ENCODE peak calls at places on chromosomes 7 and 10, in five cellular contexts. One of them, this sample, is unnamed.

GRCh38 chr7:28225581-28225980 is 45.0 kb upstream of the JAZF1 start:
- DNase-seq in IMR-90: no peak
- DNase-seq in GM12878: no peak
- DNase-seq in A549: no peak
- DNase-seq in SK-N-SH: peak
- DNase-seq in this sample: no peak

GRCh38 chr10:32793033-32793432 is 165.0 kb downstream of the ITGB1 start:
- DNase-seq in IMR-90: no peak
- DNase-seq in GM12878: no peak
- DNase-seq in SK-N-SH: no peak
- DNase-seq in A549: no peak
- DNase-seq in this sample: no peak

GRCh38 chr7:35519971-35520809 is 174.7 kb downstream of the HERPUD2 start:
- DNase-seq in GM12878: peak
- DNase-seq in A549: peak
- DNase-seq in IMR-90: peak
- DNase-seq in SK-N-SH: peak
- DNase-seq in this sample: peak

GRCh38 chr7:84236398-84236797 is 41.8 kb upstream of the SEMA3A start:
- DNase-seq in A549: no peak
- DNase-seq in GM12878: no peak
- DNase-seq in SK-N-SH: no peak
- DNase-seq in IMR-90: peak
- DNase-seq in this sample: no peak

GRCh38 chr10:24925799-24926198 is 26.6 kb downstream of the PRTFDC1 start:
- DNase-seq in GM12878: no peak
- DNase-seq in SK-N-SH: no peak
- DNase-seq in IMR-90: no peak
- DNase-seq in A549: no peak
- DNase-seq in this sample: no peak

GRCh38 chr10:66680886-66681285 is 244.9 kb upstream of the LRRTM3 start:
- DNase-seq in GM12878: no peak
- DNase-seq in IMR-90: peak
- DNase-seq in A549: no peak
- DNase-seq in SK-N-SH: no peak
- DNase-seq in this sample: no peak

GRCh38 chr10:30990351-30990750 is 41.3 kb downstream of the ZNF438 start:
- DNase-seq in IMR-90: no peak
- DNase-seq in A549: no peak
- DNase-seq in GM12878: no peak
- DNase-seq in SK-N-SH: no peak
- DNase-seq in this sample: no peak

GRCh38 chr7:18151419-18151818 is 123.8 kb upstream of the PRPS1L1 start:
- DNase-seq in SK-N-SH: peak
- DNase-seq in GM12878: no peak
- DNase-seq in IMR-90: no peak
- DNase-seq in A549: peak
- DNase-seq in this sample: no peak

GRCh38 chr10:34615770-34616169 is 199.3 kb downstream of the PARD3 start:
- DNase-seq in A549: no peak
- DNase-seq in SK-N-SH: no peak
- DNase-seq in IMR-90: peak
- DNase-seq in GM12878: no peak
- DNase-seq in this sample: no peak

GRCh38 chr10:80633383-80633860 is 95.7 kb downstream of the SH2D4B start:
- DNase-seq in A549: no peak
- DNase-seq in SK-N-SH: no peak
- DNase-seq in GM12878: no peak
- DNase-seq in IMR-90: no peak
- DNase-seq in this sample: no peak

GRCh38 chr7:107024906-107025305 is 19.6 kb upstream of the PRKAR2B start:
- DNase-seq in IMR-90: no peak
- DNase-seq in A549: no peak
- DNase-seq in GM12878: no peak
- DNase-seq in SK-N-SH: no peak
- DNase-seq in this sample: no peak

GRCh38 chr7:107021600-107021999 is 22.9 kb upstream of the PRKAR2B start:
- DNase-seq in A549: no peak
- DNase-seq in GM12878: no peak
- DNase-seq in SK-N-SH: no peak
- DNase-seq in IMR-90: no peak
- DNase-seq in this sample: no peak

GRCh38 chr7:107020400-107020799 is 24.1 kb upstream of the PRKAR2B start:
- DNase-seq in SK-N-SH: no peak
- DNase-seq in GM12878: no peak
- DNase-seq in A549: no peak
- DNase-seq in IMR-90: no peak
- DNase-seq in this sample: no peak

GRCh38 chr7:107025449-107026103 is 18.9 kb upstream of the PRKAR2B start:
- DNase-seq in GM12878: no peak
- DNase-seq in A549: peak
- DNase-seq in SK-N-SH: no peak
- DNase-seq in IMR-90: peak
- DNase-seq in this sample: peak

DNA sequence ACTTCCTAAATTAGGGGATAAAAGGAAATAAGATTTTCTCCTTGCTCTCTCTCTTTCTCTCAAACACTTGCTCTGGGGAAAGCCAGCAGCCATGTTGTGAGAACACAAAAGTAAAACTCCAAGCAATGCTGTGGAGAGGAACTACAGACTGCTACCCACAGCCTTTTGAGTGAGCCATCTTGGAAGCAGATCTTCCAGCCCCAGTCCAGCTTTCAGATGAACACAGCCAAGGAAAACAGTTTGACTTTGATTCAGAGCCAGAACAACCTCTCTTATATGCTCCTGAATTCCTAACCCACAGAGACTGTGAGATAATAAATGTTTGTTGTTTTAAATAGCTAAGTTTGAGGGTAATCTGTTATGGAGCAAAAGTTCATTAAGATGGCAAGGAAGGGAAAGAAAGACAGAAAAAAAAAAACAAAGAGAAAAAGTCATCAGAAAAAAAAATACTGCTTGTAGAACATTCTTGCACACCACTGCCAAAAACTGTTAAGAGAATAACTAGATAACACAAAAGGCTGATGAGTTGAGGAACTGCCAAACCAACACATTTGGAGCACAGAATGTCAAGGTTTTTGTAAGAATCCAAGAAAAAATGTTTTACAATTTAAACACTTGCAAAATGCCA is 20.9 kb upstream of the PRKAR2B start:
- DNase-seq in IMR-90: no peak
- DNase-seq in SK-N-SH: no peak
- DNase-seq in A549: no peak
- DNase-seq in GM12878: no peak
- DNase-seq in this sample: no peak
- TF ChIP-seq RCOR1 in IMR-90: no peak
- TF ChIP-seq RCOR1 in SK-N-SH: no peak
- TF ChIP-seq RCOR1 in A549: no peak
- TF ChIP-seq RCOR1 in GM12878: no peak
- TF ChIP-seq RCOR1 in this sample: no peak

DNA sequence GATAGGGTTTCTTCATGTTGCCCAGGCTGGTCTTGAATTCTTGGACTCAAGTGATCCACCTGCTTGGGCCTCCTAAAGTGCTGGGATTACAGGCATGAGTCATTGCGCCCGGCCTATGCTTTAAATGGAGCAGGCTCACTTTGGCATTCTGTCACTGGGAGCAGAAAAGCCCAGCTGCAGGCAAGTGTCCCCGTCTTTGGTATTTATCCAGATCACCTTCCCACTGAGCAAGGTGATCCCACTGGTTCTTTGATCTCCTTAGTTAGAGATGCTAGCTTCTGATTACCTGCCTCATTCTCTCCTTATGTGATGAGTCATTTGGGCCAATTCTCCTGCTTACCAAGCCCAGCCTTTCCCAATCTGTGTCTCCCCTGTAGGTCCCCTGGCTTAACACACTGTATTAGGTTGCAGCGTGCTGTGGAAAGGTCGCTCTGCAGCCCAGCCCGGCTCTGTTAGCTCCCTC is 39.3 kb downstream of the SPDYE5 start:
- DNase-seq in IMR-90: peak
- DNase-seq in GM12878: no peak
- DNase-seq in SK-N-SH: no peak
- DNase-seq in A549: no peak
- DNase-seq in this sample: no peak
- TF ChIP-seq RCOR1 in IMR-90: no peak
- TF ChIP-seq RCOR1 in GM12878: no peak
- TF ChIP-seq RCOR1 in SK-N-SH: no peak
- TF ChIP-seq RCOR1 in A549: no peak
- TF ChIP-seq RCOR1 in this sample: no peak

GRCh38 chr7:130281227-130281626 is 11.7 kb upstream of the CPA4 start:
- DNase-seq in GM12878: no peak
- DNase-seq in SK-N-SH: no peak
- DNase-seq in IMR-90: peak
- DNase-seq in A549: no peak
- DNase-seq in this sample: no peak
- TF ChIP-seq RCOR1 in GM12878: no peak
- TF ChIP-seq RCOR1 in SK-N-SH: no peak
- TF ChIP-seq RCOR1 in IMR-90: no peak
- TF ChIP-seq RCOR1 in A549: no peak
- TF ChIP-seq RCOR1 in this sample: no peak

GRCh38 chr10:63487990-63488389 is 22.2 kb upstream of the JMJD1C start:
- DNase-seq in A549: no peak
- DNase-seq in SK-N-SH: no peak
- DNase-seq in IMR-90: no peak
- DNase-seq in GM12878: no peak
- DNase-seq in this sample: no peak

GRCh38 chr10:63492788-63493403 is 27.1 kb upstream of the JMJD1C start:
- DNase-seq in SK-N-SH: no peak
- DNase-seq in GM12878: no peak
- DNase-seq in A549: no peak
- DNase-seq in IMR-90: no peak
- DNase-seq in this sample: no peak

GRCh38 chr10:63494951-63495350 is 26.2 kb upstream of the REEP3 start:
- DNase-seq in GM12878: no peak
- DNase-seq in SK-N-SH: no peak
- DNase-seq in IMR-90: no peak
- DNase-seq in A549: no peak
- DNase-seq in this sample: no peak

GRCh38 chr10:63491558-63492316 is 26.0 kb upstream of the JMJD1C start:
- DNase-seq in GM12878: no peak
- DNase-seq in A549: no peak
- DNase-seq in IMR-90: peak
- DNase-seq in SK-N-SH: no peak
- DNase-seq in this sample: no peak

GRCh38 chr10:63489838-63490237 is 24.1 kb upstream of the JMJD1C start:
- DNase-seq in SK-N-SH: no peak
- DNase-seq in A549: no peak
- DNase-seq in GM12878: no peak
- DNase-seq in IMR-90: no peak
- DNase-seq in this sample: no peak
- TF ChIP-seq RCOR1 in SK-N-SH: no peak
- TF ChIP-seq RCOR1 in A549: no peak
- TF ChIP-seq RCOR1 in GM12878: no peak
- TF ChIP-seq RCOR1 in IMR-90: no peak
- TF ChIP-seq RCOR1 in this sample: no peak

GRCh38 chr7:3267928-3268690 is 32.9 kb upstream of the SDK1 start:
- DNase-seq in GM12878: no peak
- DNase-seq in A549: peak
- DNase-seq in SK-N-SH: no peak
- DNase-seq in IMR-90: peak
- DNase-seq in this sample: no peak
- TF ChIP-seq RCOR1 in GM12878: no peak
- TF ChIP-seq RCOR1 in A549: no peak
- TF ChIP-seq RCOR1 in SK-N-SH: no peak
- TF ChIP-seq RCOR1 in IMR-90: no peak
- TF ChIP-seq RCOR1 in this sample: no peak

GRCh38 chr7:142805350-142806020 is 34.7 kb downstream of the PRSS2 start:
- DNase-seq in GM12878: no peak
- DNase-seq in A549: no peak
- DNase-seq in SK-N-SH: no peak
- DNase-seq in IMR-90: no peak
- DNase-seq in this sample: no peak

GRCh38 chr7:142803901-142804300 is 33.1 kb downstream of the PRSS2 start:
- DNase-seq in A549: no peak
- DNase-seq in GM12878: no peak
- DNase-seq in SK-N-SH: no peak
- DNase-seq in IMR-90: no peak
- DNase-seq in this sample: no peak

GRCh38 chr7:142806021-142806353 is 35.2 kb downstream of the PRSS2 start:
- DNase-seq in IMR-90: no peak
- DNase-seq in SK-N-SH: no peak
- DNase-seq in GM12878: no peak
- DNase-seq in A549: no peak
- DNase-seq in this sample: no peak

GRCh38 chr7:142806957-142807356 is 36.2 kb downstream of the PRSS2 start:
- DNase-seq in IMR-90: no peak
- DNase-seq in A549: no peak
- DNase-seq in GM12878: no peak
- DNase-seq in SK-N-SH: no peak
- DNase-seq in this sample: no peak

DNA sequence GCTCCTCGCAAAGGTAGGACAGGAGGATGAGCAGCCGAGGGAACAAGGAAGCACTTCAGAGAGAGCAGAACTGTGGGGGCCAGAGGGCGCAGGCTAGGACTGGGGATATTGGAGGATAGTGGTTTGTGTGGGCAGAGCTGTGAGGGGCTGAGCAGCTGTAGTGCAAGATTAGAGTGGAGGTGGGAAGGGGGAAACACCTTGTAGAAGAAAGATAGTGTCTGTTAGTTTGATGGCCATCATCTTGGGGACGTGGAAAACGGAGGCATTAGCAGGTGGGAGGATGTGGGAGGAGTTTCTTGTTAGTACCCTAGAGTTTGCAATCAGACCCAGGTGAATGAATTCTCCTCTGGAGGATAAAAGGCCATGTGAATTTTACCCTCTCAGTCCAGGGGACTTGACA is 33.9 kb downstream of the PRSS2 start:
- DNase-seq in IMR-90: no peak
- DNase-seq in SK-N-SH: no peak
- DNase-seq in A549: no peak
- DNase-seq in GM12878: no peak
- DNase-seq in this sample: peak
- TF ChIP-seq RCOR1 in IMR-90: no peak
- TF ChIP-seq RCOR1 in SK-N-SH: no peak
- TF ChIP-seq RCOR1 in A549: no peak
- TF ChIP-seq RCOR1 in GM12878: no peak
- TF ChIP-seq RCOR1 in this sample: no peak

DNA sequence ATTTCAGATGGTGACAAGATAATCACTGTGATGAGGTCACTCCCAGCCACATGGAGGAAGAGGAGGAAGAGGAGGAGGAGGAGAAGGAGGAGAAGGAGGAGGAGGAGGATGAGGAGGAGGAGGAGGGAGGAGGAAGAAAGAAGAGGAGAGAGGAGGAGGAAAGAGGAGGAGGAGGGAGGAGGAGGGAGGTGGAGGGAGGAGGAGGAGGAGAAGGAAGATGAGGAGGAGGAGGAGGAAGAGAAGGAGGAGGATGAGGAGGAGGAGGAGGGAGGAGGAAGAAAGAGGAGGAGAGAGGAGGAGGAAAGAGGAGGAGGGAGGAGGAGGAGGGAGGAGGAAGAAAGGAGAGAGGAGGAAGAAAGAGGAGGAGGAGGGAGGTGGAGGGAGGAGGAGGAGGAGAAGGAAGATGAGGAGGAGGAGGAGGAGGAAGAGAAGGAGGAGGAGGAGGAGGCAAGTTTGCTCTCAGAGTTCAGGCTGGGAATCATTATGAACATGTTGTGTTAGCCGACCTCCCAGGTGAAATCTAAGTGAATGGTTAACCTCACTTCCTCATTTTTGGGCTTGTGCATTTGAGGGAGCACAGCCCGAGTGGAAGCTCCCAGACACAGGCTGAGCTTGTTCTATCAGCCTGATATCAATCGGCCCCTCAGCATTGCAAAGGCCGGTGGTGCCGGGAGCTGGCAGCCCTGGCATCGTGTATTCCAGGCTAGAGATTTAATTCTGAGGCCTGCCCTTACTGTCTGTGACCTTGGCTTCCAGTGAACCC is 236.2 kb upstream of the PITRM1 start:
- DNase-seq in GM12878: no peak
- DNase-seq in SK-N-SH: no peak
- DNase-seq in IMR-90: no peak
- DNase-seq in A549: no peak
- DNase-seq in this sample: no peak
- TF ChIP-seq RCOR1 in GM12878: no peak
- TF ChIP-seq RCOR1 in SK-N-SH: no peak
- TF ChIP-seq RCOR1 in IMR-90: no peak
- TF ChIP-seq RCOR1 in A549: no peak
- TF ChIP-seq RCOR1 in this sample: no peak

This sample was measured in K562.